ENCODE peak calls at places on chromosomes 4 and X, in four cellular contexts. N is fibroblast of lung, Q is cardiac muscle cell, K is right atrium auricular region. A is an unnamed sample.

GRCh38 chr4:186234367-186234766 is 7.1 kb downstream of the KLKB1 start:
- DNase-seq in N (no peak), Q (no peak), K (no peak), A (no peak)

GRCh38 chrX:40173662-40174593 is 76.2 kb upstream of the BCOR start:
- DNase-seq in N (no peak), Q (peak; percentile 39), K (no peak), A (no peak)

GRCh38 chr4:88533937-88534750 is 10.6 kb upstream of the PYURF start:
- DNase-seq in N (peak; percentile 79), Q (peak; percentile 49), K (no peak), A (no peak)

GRCh38 chrX:103343105-103343504 is 13.1 kb downstream of the TCEAL7 start:
- DNase-seq in N (peak; percentile 65), Q (peak; percentile 57), K (no peak), A (no peak)

GRCh38 chrX:153644356-153645125 is 2.5 kb upstream of the DUSP9 start:
- DNase-seq in N (no peak), Q (no peak), K (no peak), A (no peak)

GRCh38 chrX:134396174-134396573 is 63.8 kb upstream of the HPRT1 start:
- DNase-seq in N (peak; percentile 33), Q (peak; percentile 10), K (no peak), A (no peak)

GRCh38 chr4:5956285-5957021 is 61.8 kb downstream of the C4orf50 start:
- DNase-seq in N (no peak), Q (no peak), K (no peak), A (no peak)

GRCh38 chr4:113049421-113050355 is at the start of gene ANK2:
- DNase-seq in N (peak; percentile 15), Q (no peak), K (no peak), A (no peak)

GRCh38 chr4:144564358-144564757 is 81.6 kb upstream of the HHIP start:
- DNase-seq in N (no peak), Q (peak; percentile 47), K (no peak), A (no peak)

GRCh38 chr4:24970635-24971034 is 57.8 kb upstream of the CCDC149 start:
- DNase-seq in N (no peak), Q (no peak), K (no peak), A (no peak)

GRCh38 chr4:3073158-3074077 is 920 bp downstream of the HTT-AS start:
- DNase-seq in N (no peak), Q (no peak), K (no peak), A (no peak)

GRCh38 chr4:176320976-176321361 is 1.2 kb downstream of the SPCS3 start:
- DNase-seq in N (no peak), Q (peak; percentile 24), K (no peak), A (no peak)

GRCh38 chr4:827209-828081 is 1.5 kb upstream of the CPLX1 start:
- DNase-seq in N (no peak), Q (no peak), K (no peak), A (no peak)

GRCh38 chrX:129565046-129565649 is 25.1 kb downstream of the OCRL start:
- DNase-seq in N (peak; percentile 53), Q (peak; percentile 51), K (no peak), A (no peak)

GRCh38 chrX:13219990-13220764 is 99.7 kb downstream of the ATXN3L start:
- DNase-seq in N (peak; percentile 37), Q (no peak), K (no peak), A (no peak)

GRCh38 chr4:38857354-38858096 is 908 bp upstream of the TLR6 start:
- DNase-seq in N (peak; percentile 87), Q (peak; percentile 84), K (peak; percentile 81), A (no peak)

GRCh38 chr4:84317513-84317912 is 181.6 kb downstream of the NKX6-1 start:
- DNase-seq in N (no peak), Q (no peak), K (no peak), A (no peak)

GRCh38 chr4:37985730-37986275 is 25.6 kb downstream of the PTTG2 start:
- DNase-seq in N (no peak), Q (no peak), K (no peak), A (no peak)

GRCh38 chr4:123386608-123387007 is 10.0 kb upstream of the SPRY1 start:
- DNase-seq in N (no peak), Q (peak; percentile 25), K (no peak), A (no peak)

GRCh38 chr4:60729194-60729593 is 470.9 kb upstream of the ADGRL3 start:
- DNase-seq in N (no peak), Q (no peak), K (no peak), A (no peak)

GRCh38 chr4:128654465-128654864 is 155.0 kb upstream of the JADE1 start:
- DNase-seq in N (no peak), Q (no peak), K (no peak), A (no peak)

GRCh38 chr4:66736593-66736992 is 808.7 kb downstream of the CENPC start:
- DNase-seq in N (no peak), Q (peak; percentile 3), K (no peak), A (no peak)

GRCh38 chrX:153600032-153600373 is 1.1 kb upstream of the CCNQ start:
- DNase-seq in N (no peak), Q (peak; percentile 22), K (no peak), A (no peak)

GRCh38 chr4:140367738-140368137 is 5.7 kb upstream of the SCOC start:
- DNase-seq in N (no peak), Q (peak; percentile 3), K (no peak), A (no peak)

GRCh38 chr4:40916880-40917279 is 167.1 kb downstream of the NSUN7 start:
- DNase-seq in N (no peak), Q (peak; percentile 43), K (no peak), A (no peak)

GRCh38 chrX:119887721-119888425 is 7.8 kb upstream of the AKAP14 start:
- DNase-seq in N (peak; percentile 49), Q (peak; percentile 64), K (no peak), A (no peak)

GRCh38 chr4:81472249-81473085 is 760 bp upstream of the RASGEF1B start:
- DNase-seq in N (peak; percentile 55), Q (peak; percentile 70), K (no peak), A (no peak)

GRCh38 chrX:46575991-46576392 is 2.4 kb downstream of the CHST7 start:
- DNase-seq in N (peak; percentile 70), Q (peak; percentile 74), K (peak; percentile 72), A (no peak)

GRCh38 chrX:151391722-151392121 is 5.3 kb upstream of the VMA21 start:
- DNase-seq in N (no peak), Q (no peak), K (no peak), A (no peak)

GRCh38 chrX:113929004-113929403 is 654.9 kb upstream of the HTR2C start:
- DNase-seq in N (peak; percentile 0), Q (peak; percentile 74), K (no peak), A (no peak)

GRCh38 chr4:123568936-123569335 is 172.3 kb downstream of the SPRY1 start:
- DNase-seq in N (no peak), Q (peak; percentile 80), K (no peak), A (no peak)

GRCh38 chr4:188015025-188015778 is 19.6 kb downstream of the ZFP42 start:
- DNase-seq in N (no peak), Q (peak; percentile 11), K (no peak), A (no peak)

GRCh38 chr4:154741877-154742851 is 1.6 kb upstream of the LRAT start:
- DNase-seq in N (peak; percentile 34), Q (peak; percentile 10), K (no peak), A (no peak)

GRCh38 chrX:150100261-150100660 is 162.0 kb upstream of the EOLA2 start:
- DNase-seq in N (no peak), Q (no peak), K (no peak), A (no peak)

GRCh38 chrX:70969635-70970481 is 39.0 kb upstream of the SLC7A3 start:
- DNase-seq in N (no peak), Q (no peak), K (no peak), A (no peak)

GRCh38 chr4:7195546-7196282 is 3.4 kb downstream of the SORCS2 start:
- DNase-seq in N (no peak), Q (peak; percentile 33), K (no peak), A (no peak)

GRCh38 chr4:141789716-141790115 is 153.3 kb downstream of the IL15 start:
- DNase-seq in N (no peak), Q (no peak), K (no peak), A (no peak)

GRCh38 chrX:40149286-40150175 is 51.8 kb upstream of the BCOR start:
- DNase-seq in N (no peak), Q (no peak), K (no peak), A (no peak)

GRCh38 chrX:45771114-45771513 is 570.4 kb upstream of the DIPK2B start:
- DNase-seq in N (peak; percentile 94), Q (peak; percentile 79), K (no peak), A (no peak)

DNA sequence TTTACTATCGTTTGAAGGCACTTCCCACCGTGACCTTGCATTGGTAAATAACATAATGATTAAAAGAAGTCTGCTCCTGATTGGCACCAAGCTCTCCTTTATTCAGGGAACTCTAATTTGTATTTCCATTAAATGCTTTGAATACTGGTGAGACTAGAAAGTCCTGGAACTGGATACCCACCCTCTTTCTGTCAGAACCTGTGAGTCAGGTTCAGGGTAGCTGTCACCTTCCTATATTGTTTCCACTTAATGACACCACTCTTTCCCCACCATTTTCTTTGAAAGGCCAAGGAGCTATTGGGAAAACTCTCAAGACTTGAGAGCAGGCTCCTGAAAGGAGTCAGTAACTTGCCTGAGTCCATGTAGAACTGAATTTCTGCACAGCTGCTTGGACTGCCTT is 55.9 kb upstream of the RASSF6 start:
- DNase-seq in N (no peak), Q (no peak), K (no peak), A (no peak)
- H3K27ac ChIP-seq in N (no peak overlapping the region), Q (no peak overlapping the region), K (no peak overlapping the region), A (no peak overlapping the region)

DNA sequence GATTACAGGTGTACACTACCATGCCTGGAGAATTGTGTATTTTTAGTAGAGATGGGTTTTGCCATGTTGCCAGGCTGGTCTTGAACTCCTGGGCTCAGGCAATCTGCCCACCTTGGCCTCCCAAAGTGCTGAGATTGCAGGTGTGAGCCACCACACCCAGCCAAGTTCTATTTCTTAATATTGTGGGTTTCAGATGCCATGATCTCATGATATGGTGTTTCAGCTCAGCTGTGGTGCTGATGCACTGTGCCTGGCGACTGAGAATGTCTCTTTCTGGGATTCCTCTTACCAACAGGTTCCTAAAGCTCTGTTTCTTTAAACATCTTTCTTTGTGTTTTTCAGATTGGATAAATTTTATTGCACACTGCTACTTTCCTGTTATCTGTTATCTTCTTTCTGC is 17.3 kb upstream of the NDUFC1 start:
- DNase-seq in N (no peak), Q (no peak), K (no peak), A (no peak)
- H3K36me3 ChIP-seq in N (no peaks in the 10 kb centered on the region), Q (no peaks in the 10 kb centered on the region), K (no peaks in the 10 kb centered on the region), A (no peaks in the 10 kb centered on the region)

GRCh38 chr4:19580090-19580489 is 671.6 kb upstream of the SLIT2 start:
- DNase-seq in N (peak; percentile 75), Q (peak; percentile 86), K (no peak), A (no peak)
- TF ChIP-seq CTCF in N (no peak), Q (no peak), K (no peak), A (no peak)

GRCh38 chrX:19867938-19868337 is 19.5 kb downstream of the SH3KBP1 start:
- DNase-seq in N (no peak), Q (no peak), K (no peak), A (no peak)
- H3K27ac ChIP-seq in N (no peak overlapping the region), Q (no peak overlapping the region), K (no peak overlapping the region), A (no peak overlapping the region)

DNA sequence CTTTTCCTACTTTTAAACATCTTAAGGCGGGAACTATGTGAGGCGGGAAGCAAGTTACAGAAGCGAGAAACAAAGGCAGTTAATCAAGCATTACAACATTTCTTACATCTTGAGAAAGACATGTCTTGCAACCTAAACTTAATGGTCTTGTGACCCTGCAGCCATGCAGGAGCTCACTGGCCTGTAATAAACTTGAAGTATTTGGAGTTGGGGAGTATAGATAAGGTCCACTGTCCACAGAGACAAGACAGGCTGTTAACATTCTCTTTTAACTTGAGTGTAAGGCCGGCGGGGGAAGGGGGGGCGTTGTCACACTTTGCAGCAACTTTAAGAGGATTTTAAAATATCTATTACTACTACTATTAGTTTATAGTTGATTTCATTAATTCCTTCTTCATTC is 10.3 kb upstream of the UGT8 start:
- DNase-seq in N (no peak), Q (no peak), K (no peak), A (no peak)
- H3K36me3 ChIP-seq in N (no peaks in the 10 kb centered on the region), Q (no peaks in the 10 kb centered on the region), K (no peaks in the 10 kb centered on the region), A (no peaks in the 10 kb centered on the region)

A was measured in thoracic aorta.